ENCODE peak calls at places on chromosomes 4 and X, in seven cellular contexts. One of them, this sample, is unnamed.

GRCh38 chrX:36650622-36651021 is 357.5 kb upstream of the FAM47C start:
- DNase-seq in IMR-90: no peak
- DNase-seq in H9: no peak
- DNase-seq in neuronal stem cell: no peak
- DNase-seq in mesendoderm: no peak
- DNase-seq in mesenchymal stem cell: no peak
- DNase-seq in H1: no peak
- DNase-seq in this sample: no peak

GRCh38 chr4:99136329-99136728 is 7.8 kb downstream of the ADH4 start:
- DNase-seq in IMR-90: no peak
- DNase-seq in H9: no peak
- DNase-seq in neuronal stem cell: no peak
- DNase-seq in mesendoderm: no peak
- DNase-seq in mesenchymal stem cell: no peak
- DNase-seq in H1: no peak
- DNase-seq in this sample: peak

GRCh38 chrX:110733166-110733565 is 62.5 kb downstream of the CHRDL1 start:
- DNase-seq in IMR-90: peak
- DNase-seq in H9: no peak
- DNase-seq in neuronal stem cell: no peak
- DNase-seq in mesendoderm: no peak
- DNase-seq in mesenchymal stem cell: peak
- DNase-seq in H1: no peak
- DNase-seq in this sample: no peak

GRCh38 chrX:133676344-133677122 is 261.2 kb upstream of the GPC4 start:
- DNase-seq in IMR-90: no peak
- DNase-seq in H9: no peak
- DNase-seq in neuronal stem cell: no peak
- DNase-seq in mesendoderm: no peak
- DNase-seq in mesenchymal stem cell: no peak
- DNase-seq in H1: no peak
- DNase-seq in this sample: no peak

GRCh38 chr4:56424697-56425514 is 10.5 kb downstream of the PPAT start:
- DNase-seq in IMR-90: peak
- DNase-seq in H9: no peak
- DNase-seq in neuronal stem cell: no peak
- DNase-seq in mesendoderm: no peak
- DNase-seq in mesenchymal stem cell: peak
- DNase-seq in H1: no peak
- DNase-seq in this sample: peak

GRCh38 chr4:102620697-102621497 is 119.7 kb downstream of the NFKB1 start:
- DNase-seq in IMR-90: peak
- DNase-seq in H9: no peak
- DNase-seq in neuronal stem cell: peak
- DNase-seq in mesendoderm: peak
- DNase-seq in mesenchymal stem cell: peak
- DNase-seq in H1: no peak
- DNase-seq in this sample: peak

GRCh38 chrX:24333371-24333770 is 19.5 kb upstream of the SUPT20HL2 start:
- DNase-seq in IMR-90: no peak
- DNase-seq in H9: no peak
- DNase-seq in neuronal stem cell: no peak
- DNase-seq in mesendoderm: no peak
- DNase-seq in mesenchymal stem cell: no peak
- DNase-seq in H1: no peak
- DNase-seq in this sample: no peak

GRCh38 chr4:10622728-10623127 is 61.8 kb downstream of the CLNK start:
- DNase-seq in IMR-90: no peak
- DNase-seq in H9: no peak
- DNase-seq in neuronal stem cell: no peak
- DNase-seq in mesendoderm: peak
- DNase-seq in mesenchymal stem cell: no peak
- DNase-seq in H1: no peak
- DNase-seq in this sample: peak

GRCh38 chr4:68011684-68012083 is 48.4 kb upstream of the TMPRSS11A start:
- DNase-seq in IMR-90: no peak
- DNase-seq in H9: no peak
- DNase-seq in neuronal stem cell: no peak
- DNase-seq in mesendoderm: no peak
- DNase-seq in mesenchymal stem cell: no peak
- DNase-seq in H1: no peak
- DNase-seq in this sample: no peak

GRCh38 chr4:84582988-84583870 is at the start of gene CDS1:
- DNase-seq in IMR-90: no peak
- DNase-seq in H9: peak
- DNase-seq in neuronal stem cell: no peak
- DNase-seq in mesendoderm: peak
- DNase-seq in mesenchymal stem cell: peak
- DNase-seq in H1: peak
- DNase-seq in this sample: peak

GRCh38 chr4:67483868-67484602 is 61.3 kb downstream of the CENPC start:
- DNase-seq in IMR-90: peak
- DNase-seq in H9: peak
- DNase-seq in neuronal stem cell: no peak
- DNase-seq in mesendoderm: peak
- DNase-seq in mesenchymal stem cell: peak
- DNase-seq in H1: no peak
- DNase-seq in this sample: no peak

GRCh38 chr4:149145803-149146202 is 669.8 kb downstream of the IQCM start:
- DNase-seq in IMR-90: peak
- DNase-seq in H9: no peak
- DNase-seq in neuronal stem cell: no peak
- DNase-seq in mesendoderm: no peak
- DNase-seq in mesenchymal stem cell: peak
- DNase-seq in H1: no peak
- DNase-seq in this sample: no peak

GRCh38 chr4:95170176-95170575 is 378.6 kb downstream of the UNC5C start:
- DNase-seq in IMR-90: no peak
- DNase-seq in H9: no peak
- DNase-seq in neuronal stem cell: no peak
- DNase-seq in mesendoderm: no peak
- DNase-seq in mesenchymal stem cell: no peak
- DNase-seq in H1: no peak
- DNase-seq in this sample: no peak

GRCh38 chr4:48249378-48249777 is 20.3 kb downstream of the TEC start:
- DNase-seq in IMR-90: no peak
- DNase-seq in H9: no peak
- DNase-seq in neuronal stem cell: no peak
- DNase-seq in mesendoderm: no peak
- DNase-seq in mesenchymal stem cell: no peak
- DNase-seq in H1: no peak
- DNase-seq in this sample: no peak

GRCh38 chr4:46196086-46196485 is 72.2 kb upstream of the GABRG1 start:
- DNase-seq in IMR-90: no peak
- DNase-seq in H9: peak
- DNase-seq in neuronal stem cell: no peak
- DNase-seq in mesendoderm: peak
- DNase-seq in mesenchymal stem cell: no peak
- DNase-seq in H1: no peak
- DNase-seq in this sample: no peak

GRCh38 chr4:6480532-6481088 is 8.2 kb upstream of the PPP2R2C start:
- DNase-seq in IMR-90: no peak
- DNase-seq in H9: peak
- DNase-seq in neuronal stem cell: no peak
- DNase-seq in mesendoderm: peak
- DNase-seq in mesenchymal stem cell: no peak
- DNase-seq in H1: no peak
- DNase-seq in this sample: peak

GRCh38 chr4:38490753-38491446 is 173.1 kb upstream of the KLF3 start:
- DNase-seq in IMR-90: no peak
- DNase-seq in H9: no peak
- DNase-seq in neuronal stem cell: no peak
- DNase-seq in mesendoderm: no peak
- DNase-seq in mesenchymal stem cell: no peak
- DNase-seq in H1: no peak
- DNase-seq in this sample: no peak

GRCh38 chrX:117957128-117957527 is 159.5 kb downstream of the KLHL13 start:
- DNase-seq in IMR-90: peak
- DNase-seq in H9: no peak
- DNase-seq in neuronal stem cell: no peak
- DNase-seq in mesendoderm: no peak
- DNase-seq in mesenchymal stem cell: no peak
- DNase-seq in H1: no peak
- DNase-seq in this sample: no peak

GRCh38 chr4:101039367-101039766 is 308.0 kb downstream of the PPP3CA start:
- DNase-seq in IMR-90: no peak
- DNase-seq in H9: no peak
- DNase-seq in neuronal stem cell: no peak
- DNase-seq in mesendoderm: no peak
- DNase-seq in mesenchymal stem cell: no peak
- DNase-seq in H1: no peak
- DNase-seq in this sample: no peak

GRCh38 chr4:101065935-101066485 is 281.3 kb downstream of the PPP3CA start:
- DNase-seq in IMR-90: no peak
- DNase-seq in H9: no peak
- DNase-seq in neuronal stem cell: no peak
- DNase-seq in mesendoderm: no peak
- DNase-seq in mesenchymal stem cell: no peak
- DNase-seq in H1: no peak
- DNase-seq in this sample: no peak

GRCh38 chr4:76947369-76947768 is 2.2 kb upstream of the SEPTIN11 start:
- DNase-seq in IMR-90: no peak
- DNase-seq in H9: no peak
- DNase-seq in neuronal stem cell: no peak
- DNase-seq in mesendoderm: peak
- DNase-seq in mesenchymal stem cell: peak
- DNase-seq in H1: no peak
- DNase-seq in this sample: no peak

GRCh38 chr4:154908168-154908567 is 127.1 kb downstream of the RBM46 start:
- DNase-seq in IMR-90: no peak
- DNase-seq in H9: no peak
- DNase-seq in neuronal stem cell: no peak
- DNase-seq in mesendoderm: no peak
- DNase-seq in mesenchymal stem cell: no peak
- DNase-seq in H1: no peak
- DNase-seq in this sample: no peak

GRCh38 chr4:185205697-185206342 is 2.0 kb upstream of the CFAP97 start:
- DNase-seq in IMR-90: no peak
- DNase-seq in H9: no peak
- DNase-seq in neuronal stem cell: no peak
- DNase-seq in mesendoderm: no peak
- DNase-seq in mesenchymal stem cell: no peak
- DNase-seq in H1: no peak
- DNase-seq in this sample: no peak

GRCh38 chrX:39453847-39454645 is 643.7 kb downstream of the BCOR start:
- DNase-seq in IMR-90: no peak
- DNase-seq in H9: no peak
- DNase-seq in neuronal stem cell: no peak
- DNase-seq in mesendoderm: no peak
- DNase-seq in mesenchymal stem cell: no peak
- DNase-seq in H1: no peak
- DNase-seq in this sample: no peak

GRCh38 chrX:39449352-39449751 is 648.1 kb downstream of the MID1IP1 start:
- DNase-seq in IMR-90: no peak
- DNase-seq in H9: no peak
- DNase-seq in neuronal stem cell: no peak
- DNase-seq in mesendoderm: no peak
- DNase-seq in mesenchymal stem cell: no peak
- DNase-seq in H1: no peak
- DNase-seq in this sample: no peak

GRCh38 chrX:39451061-39451460 is 646.7 kb downstream of the BCOR start:
- DNase-seq in IMR-90: no peak
- DNase-seq in H9: no peak
- DNase-seq in neuronal stem cell: no peak
- DNase-seq in mesendoderm: no peak
- DNase-seq in mesenchymal stem cell: no peak
- DNase-seq in H1: no peak
- DNase-seq in this sample: no peak

GRCh38 chrX:39452404-39452803 is 645.4 kb downstream of the BCOR start:
- DNase-seq in IMR-90: no peak
- DNase-seq in H9: no peak
- DNase-seq in neuronal stem cell: no peak
- DNase-seq in mesendoderm: no peak
- DNase-seq in mesenchymal stem cell: no peak
- DNase-seq in H1: no peak
- DNase-seq in this sample: no peak

DNA sequence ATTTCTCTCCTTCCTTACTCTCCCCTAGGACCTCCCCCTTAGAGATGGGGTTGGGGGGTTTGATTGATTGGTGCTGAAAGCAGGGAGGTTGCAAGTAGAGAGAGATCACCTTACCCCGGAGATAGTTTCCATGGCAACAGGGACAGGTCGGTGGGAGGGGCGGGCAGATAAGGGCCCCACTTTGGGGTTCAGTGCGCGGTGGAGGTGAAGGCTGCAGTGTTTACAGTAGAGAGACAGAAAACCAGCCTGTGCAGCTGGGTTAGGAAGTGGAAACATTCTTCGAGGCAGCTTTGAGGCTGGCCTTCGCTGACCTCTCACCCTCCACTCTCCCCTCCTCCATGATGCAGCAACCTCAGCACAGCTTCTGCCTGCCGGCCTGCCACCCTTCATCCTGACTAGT is 647.2 kb downstream of the BCOR start:
- DNase-seq in IMR-90: no peak
- DNase-seq in H9: no peak
- DNase-seq in neuronal stem cell: no peak
- DNase-seq in mesendoderm: no peak
- DNase-seq in mesenchymal stem cell: no peak
- DNase-seq in H1: no peak
- DNase-seq in this sample: no peak
- H3K18ac ChIP-seq in IMR-90: no peak
- H3K18ac ChIP-seq in H9: no peak
- H3K18ac ChIP-seq in neuronal stem cell: no peak
- H3K18ac ChIP-seq in mesendoderm: no peak
- H3K18ac ChIP-seq in mesenchymal stem cell: no peak
- H3K18ac ChIP-seq in H1: no peak
- H3K18ac ChIP-seq in this sample: no peak

GRCh38 chr4:82371398-82371972 is 2.3 kb downstream of the HNRNPD start:
- DNase-seq in IMR-90: peak
- DNase-seq in H9: no peak
- DNase-seq in neuronal stem cell: no peak
- DNase-seq in mesendoderm: no peak
- DNase-seq in mesenchymal stem cell: peak
- DNase-seq in H1: no peak
- DNase-seq in this sample: peak
- H3K18ac ChIP-seq in IMR-90: no peak
- H3K18ac ChIP-seq in H9: no peak
- H3K18ac ChIP-seq in neuronal stem cell: no peak
- H3K18ac ChIP-seq in mesendoderm: no peak
- H3K18ac ChIP-seq in mesenchymal stem cell: no peak
- H3K18ac ChIP-seq in H1: no peak
- H3K18ac ChIP-seq in this sample: no peak

DNA sequence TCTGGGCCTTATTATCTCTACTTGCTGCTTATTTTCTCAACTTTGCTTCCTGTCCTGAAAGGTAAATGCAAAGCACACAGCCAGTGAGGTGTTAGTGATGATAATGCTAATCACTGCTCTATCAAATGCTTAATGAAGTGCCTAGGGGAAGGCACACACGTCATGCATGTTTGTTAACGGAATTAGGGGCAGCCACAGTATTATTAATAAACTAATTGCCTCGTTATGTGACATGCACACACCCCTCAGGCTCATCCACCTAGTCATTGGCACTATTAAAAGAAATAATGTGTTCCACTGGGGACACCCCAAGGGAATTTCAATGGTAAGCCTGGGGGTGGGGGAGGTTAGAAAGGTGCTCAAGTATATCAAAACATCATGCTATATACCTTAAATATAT is 125.2 kb downstream of the GUCY2F start:
- DNase-seq in IMR-90: no peak
- DNase-seq in H9: no peak
- DNase-seq in neuronal stem cell: no peak
- DNase-seq in mesendoderm: no peak
- DNase-seq in mesenchymal stem cell: no peak
- DNase-seq in H1: no peak
- DNase-seq in this sample: no peak
- H3K18ac ChIP-seq in IMR-90: no peak
- H3K18ac ChIP-seq in H9: no peak
- H3K18ac ChIP-seq in neuronal stem cell: no peak
- H3K18ac ChIP-seq in mesendoderm: no peak
- H3K18ac ChIP-seq in mesenchymal stem cell: no peak
- H3K18ac ChIP-seq in H1: no peak
- H3K18ac ChIP-seq in this sample: no peak

GRCh38 chr4:170497729-170498128 is 408.0 kb upstream of the AADAT start:
- DNase-seq in IMR-90: no peak
- DNase-seq in H9: no peak
- DNase-seq in neuronal stem cell: no peak
- DNase-seq in mesendoderm: no peak
- DNase-seq in mesenchymal stem cell: no peak
- DNase-seq in H1: no peak
- DNase-seq in this sample: no peak
- H3K18ac ChIP-seq in IMR-90: no peak
- H3K18ac ChIP-seq in H9: no peak
- H3K18ac ChIP-seq in neuronal stem cell: no peak
- H3K18ac ChIP-seq in mesendoderm: no peak
- H3K18ac ChIP-seq in mesenchymal stem cell: no peak
- H3K18ac ChIP-seq in H1: no peak
- H3K18ac ChIP-seq in this sample: no peak